ENCODE peak calls at places on chromosome 17, in four cellular contexts. N, J, M and D are unnamed samples.

GRCh38 chr17:50631195-50631907 is 3.3 kb upstream of the ABCC3 start:
- DNase-seq in N (no peak), J (no peak), M (no peak), D (no peak)

GRCh38 chr17:12492450-12492849 is 173.2 kb upstream of the MYOCD start:
- DNase-seq in N (no peak), J (no peak), M (no peak), D (no peak)

GRCh38 chr17:21027031-21027430 is 15.8 kb downstream of the USP22 start:
- DNase-seq in N (no peak), J (no peak), M (no peak), D (no peak)

GRCh38 chr17:66349549-66350245 is 47.3 kb downstream of the PRKCA start:
- DNase-seq in N (no peak), J (no peak), M (no peak), D (peak; percentile 57)

GRCh38 chr17:80263253-80264047 is 2.8 kb downstream of the RNF213 start:
- DNase-seq in N (peak; percentile 90), J (peak; percentile 79), M (peak; percentile 65), D (peak; percentile 81)

GRCh38 chr17:73357981-73358380 is 46.2 kb upstream of the CDC42EP4 start:
- DNase-seq in N (no peak), J (no peak), M (no peak), D (no peak)

GRCh38 chr17:32929288-32929574 is 1.3 kb downstream of the TMEM98 start:
- DNase-seq in N (peak; percentile 30), J (no peak), M (no peak), D (no peak)

GRCh38 chr17:10384175-10384574 is 11.4 kb upstream of the MYH13 start:
- DNase-seq in N (no peak), J (no peak), M (no peak), D (no peak)

GRCh38 chr17:83180996-83181481 is 101.6 kb downstream of the METRNL start:
- DNase-seq in N (no peak), J (peak; percentile 5), M (no peak), D (no peak)

GRCh38 chr17:12410721-12411120 is 255.0 kb upstream of the MYOCD start:
- DNase-seq in N (no peak), J (no peak), M (no peak), D (no peak)

GRCh38 chr17:75691371-75692290 is 24.5 kb downstream of the SAP30BP start:
- DNase-seq in N (no peak), J (peak; percentile 65), M (no peak), D (no peak)

GRCh38 chr17:75684924-75685323 is 17.8 kb downstream of the SAP30BP start:
- DNase-seq in N (no peak), J (no peak), M (no peak), D (no peak)

GRCh38 chr17:75689441-75689873 is 22.3 kb downstream of the SAP30BP start:
- DNase-seq in N (no peak), J (no peak), M (no peak), D (no peak)

GRCh38 chr17:75685508-75685907 is 18.4 kb downstream of the SAP30BP start:
- DNase-seq in N (no peak), J (no peak), M (no peak), D (no peak)

DNA sequence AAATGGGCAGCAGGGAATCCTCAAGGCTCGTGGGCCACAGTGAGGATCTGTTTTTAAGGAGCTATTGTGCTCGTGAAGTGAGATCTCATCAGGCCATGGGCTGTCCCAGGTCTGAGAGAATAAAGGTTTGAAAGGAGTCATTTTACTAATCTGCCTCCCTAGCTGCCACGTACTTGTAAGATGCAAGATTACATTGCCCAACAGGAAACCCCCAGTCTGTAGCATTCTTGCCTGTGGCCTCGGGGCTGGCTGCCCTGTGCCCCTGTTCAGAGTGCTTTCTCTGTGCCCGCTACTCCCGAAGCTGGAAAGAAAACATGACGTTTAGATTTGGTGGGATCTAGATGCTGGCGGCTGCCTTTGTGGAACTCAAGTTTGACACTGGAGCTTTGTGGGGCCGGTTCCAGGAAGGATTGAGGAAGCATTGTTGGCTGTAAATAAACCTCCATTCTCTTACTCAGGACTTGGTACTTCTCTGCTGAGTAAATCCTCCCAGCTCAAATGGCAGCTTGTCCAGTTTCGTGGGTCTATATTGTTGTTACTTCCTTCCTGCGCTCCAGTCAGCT is 21.2 kb downstream of the SAP30BP start:
- DNase-seq in N (no peak), J (no peak), M (no peak), D (no peak)
- H3K4me1 ChIP-seq in N (peaks cover 7% of the 10 kb centered on the region), J (peaks cover 60% of the 10 kb centered on the region), M (peaks cover 3% of the 10 kb centered on the region), D (peaks cover 60% of the 10 kb centered on the region)

DNA sequence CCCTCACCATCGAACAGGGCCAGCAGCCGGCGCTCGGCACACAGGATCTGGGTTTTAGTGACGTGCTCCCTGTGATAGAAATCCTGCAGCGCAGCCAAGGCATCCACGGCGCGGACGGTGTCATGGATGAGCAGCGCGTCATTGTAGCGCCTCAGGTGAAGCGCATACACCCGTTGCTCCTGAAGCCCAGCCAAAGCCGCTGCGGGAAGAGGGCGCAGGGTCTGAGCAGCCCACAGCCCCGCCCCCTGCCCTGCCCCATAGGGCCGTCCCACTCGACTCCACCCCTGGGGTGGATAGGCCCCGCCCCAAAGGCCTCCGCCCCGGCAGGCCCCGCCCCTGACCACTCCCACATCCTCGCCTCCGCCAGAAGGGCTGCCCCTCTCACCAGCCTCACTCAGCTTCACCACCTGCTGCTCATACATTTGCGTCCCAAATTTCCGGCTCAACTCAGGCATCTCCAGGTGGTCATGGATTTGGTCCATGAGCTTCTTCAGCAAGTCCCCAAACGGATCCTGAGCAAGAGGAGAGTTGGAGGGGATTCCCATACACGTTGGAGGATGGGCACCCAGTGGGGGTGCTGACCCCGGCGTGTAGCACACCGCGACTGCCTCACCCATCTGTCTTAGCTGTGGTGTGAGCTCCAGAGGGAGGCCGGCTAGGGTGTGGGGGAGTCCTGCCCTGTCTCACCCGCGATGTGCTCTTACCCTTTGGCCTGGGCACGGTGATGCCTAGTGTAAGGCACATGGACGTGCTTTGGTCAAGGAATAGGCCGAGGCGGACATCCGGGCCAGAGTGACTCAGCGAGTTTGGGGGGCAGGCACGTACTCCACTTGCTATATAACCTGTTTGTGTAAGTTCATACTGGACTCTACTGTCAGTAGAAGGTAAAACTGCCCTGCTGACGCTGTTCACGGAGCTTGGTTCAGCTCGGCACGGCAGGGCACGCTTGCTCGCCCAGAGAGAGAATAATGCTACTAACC is 4.6 kb downstream of the DHX58 start:
- DNase-seq in N (peak; percentile 92), J (peak; percentile 35), M (no peak), D (peak; percentile 52)
- H3K4me3 ChIP-seq in N (peak overlapping the region; percentile 24), J (no peak overlapping the region), M (peak overlapping the region; percentile 29), D (peak overlapping the region; percentile 43)

DNA sequence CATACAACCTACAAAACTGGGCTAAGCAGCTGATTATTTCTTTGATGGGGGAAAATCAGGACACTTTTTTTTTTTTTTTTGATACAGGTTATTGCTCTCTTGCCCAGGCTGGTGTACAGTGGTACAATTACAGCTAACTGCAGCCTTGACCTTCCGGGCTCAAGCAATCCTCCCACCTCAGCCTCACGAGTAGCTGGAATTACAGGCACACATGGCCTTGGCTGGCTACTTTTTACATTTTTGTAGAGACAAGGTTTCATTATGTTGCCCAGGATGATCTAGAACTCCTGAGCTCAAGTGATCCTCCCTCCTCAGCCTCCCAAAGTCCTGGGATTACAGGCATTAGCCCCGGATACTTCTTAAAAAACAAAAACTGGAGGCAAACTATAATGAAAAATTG is 20.6 kb upstream of the TMEM97 start:
- DNase-seq in N (peak; percentile 87), J (no peak), M (no peak), D (no peak)
- H3K4me1 ChIP-seq in N (peaks cover 10% of the 10 kb centered on the region), J (peaks cover 5% of the 10 kb centered on the region), M (no peaks in the 10 kb centered on the region), D (no peaks in the 10 kb centered on the region)

GRCh38 chr17:8964801-8965393 is 610 bp downstream of the PIK3R5 start:
- DNase-seq in N (no peak), J (no peak), M (no peak), D (no peak)

GRCh38 chr17:8966926-8967325 is 1.4 kb upstream of the PIK3R5 start:
- DNase-seq in N (no peak), J (no peak), M (no peak), D (no peak)

GRCh38 chr17:8963017-8963416 is 2.5 kb downstream of the PIK3R5 start:
- DNase-seq in N (no peak), J (no peak), M (no peak), D (no peak)

GRCh38 chr17:8963665-8964258 is 1.7 kb downstream of the PIK3R5 start:
- DNase-seq in N (no peak), J (no peak), M (no peak), D (no peak)

DNA sequence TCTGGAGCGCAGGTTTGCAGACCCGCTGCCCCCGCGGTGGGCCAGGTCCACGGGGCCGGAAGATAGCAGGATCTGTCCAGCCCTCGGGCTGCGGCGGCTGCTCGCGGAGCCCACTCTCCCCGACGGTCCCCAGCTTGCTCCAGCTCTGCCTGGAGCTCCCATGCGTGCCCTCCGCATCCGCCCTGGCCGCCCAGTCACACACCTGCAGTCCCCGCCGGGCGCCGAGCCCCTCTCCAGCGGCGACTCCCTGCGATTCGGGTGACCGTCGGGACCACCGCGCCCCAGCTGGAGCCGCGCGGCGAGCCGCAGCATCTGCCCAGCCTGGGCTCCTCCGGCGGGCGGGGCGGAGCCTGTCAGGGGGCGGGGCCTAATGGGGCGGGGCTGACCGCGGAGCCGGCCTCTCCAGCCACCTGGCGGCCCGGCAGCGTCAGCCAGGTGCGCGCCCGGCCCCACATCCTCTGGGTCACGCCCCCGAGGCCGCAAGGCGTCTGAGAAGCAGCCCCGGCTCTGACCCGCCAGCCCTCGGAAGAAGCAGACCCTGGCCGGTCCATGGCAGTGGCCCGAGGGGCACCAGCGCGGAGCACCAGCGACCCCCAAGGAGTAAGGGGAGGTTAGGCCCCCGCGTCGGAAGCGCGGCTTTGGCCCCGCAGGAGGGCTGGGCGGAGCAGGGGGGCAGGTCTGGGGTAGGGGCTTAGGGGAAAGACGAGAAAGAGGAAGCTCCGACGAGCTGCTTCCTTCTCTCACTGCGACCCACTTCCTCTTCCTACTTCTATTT is at the start of gene PIK3R5:
- DNase-seq in N (peak; percentile 60), J (peak; percentile 61), M (no peak), D (peak; percentile 18)
- H3K4me3 ChIP-seq in N (peak within 1 kb of the TSS; percentile 54), J (no peak within 1 kb of the TSS), M (peak within 1 kb of the TSS; percentile 69), D (peak within 1 kb of the TSS; percentile 39)

GRCh38 chr17:13643196-13643595 is 41.5 kb upstream of the HS3ST3A1 start:
- DNase-seq in N (no peak), J (no peak), M (no peak), D (no peak)
- H3K4me1 ChIP-seq in N (no peaks in the 10 kb centered on the region), J (peaks cover 3% of the 10 kb centered on the region), M (peaks cover 3% of the 10 kb centered on the region), D (no peaks in the 10 kb centered on the region)

GRCh38 chr17:43983515-43984411 is 20.7 kb upstream of the NAGS start:
- DNase-seq in N (peak; percentile 52), J (peak; percentile 20), M (no peak), D (no peak)
- H3K4me3 ChIP-seq in N (peak overlapping the region; percentile 43), J (no peak overlapping the region), M (peak overlapping the region; percentile 65), D (peak overlapping the region; percentile 63)